ENCODE peak calls at places on chromosomes 4 and X, in five cellular contexts. One of them, this sample, is unnamed.

GRCh38 chr4:184293552-184293951 is 75.9 kb upstream of the ENPP6 start:
- DNase-seq in AG04450: no peak
- DNase-seq in GM23248: no peak
- DNase-seq in choroid plexus epithelial cell: no peak
- DNase-seq in cardiac fibroblast: peak
- DNase-seq in this sample: no peak

GRCh38 chr4:170079981-170080380 is 9.8 kb downstream of the AADAT start:
- DNase-seq in AG04450: no peak
- DNase-seq in GM23248: no peak
- DNase-seq in choroid plexus epithelial cell: peak
- DNase-seq in cardiac fibroblast: no peak
- DNase-seq in this sample: peak

GRCh38 chr4:33512397-33512796 is 2731.9 kb downstream of the ARAP2 start:
- DNase-seq in AG04450: no peak
- DNase-seq in GM23248: no peak
- DNase-seq in choroid plexus epithelial cell: no peak
- DNase-seq in cardiac fibroblast: no peak
- DNase-seq in this sample: no peak

GRCh38 chrX:97843200-97843811 is 959.6 kb downstream of the RPA4 start:
- DNase-seq in AG04450: no peak
- DNase-seq in GM23248: no peak
- DNase-seq in choroid plexus epithelial cell: no peak
- DNase-seq in cardiac fibroblast: no peak
- DNase-seq in this sample: no peak

GRCh38 chr4:2006956-2007653 is 1.7 kb downstream of the NELFA start:
- DNase-seq in AG04450: no peak
- DNase-seq in GM23248: no peak
- DNase-seq in choroid plexus epithelial cell: no peak
- DNase-seq in cardiac fibroblast: no peak
- DNase-seq in this sample: no peak

GRCh38 chr4:182339246-182339645 is 96.0 kb downstream of the TENM3 start:
- DNase-seq in AG04450: no peak
- DNase-seq in GM23248: no peak
- DNase-seq in choroid plexus epithelial cell: no peak
- DNase-seq in cardiac fibroblast: no peak
- DNase-seq in this sample: no peak

GRCh38 chrX:19628006-19628575 is 112.8 kb upstream of the MAP3K15 start:
- DNase-seq in AG04450: no peak
- DNase-seq in GM23248: peak
- DNase-seq in choroid plexus epithelial cell: no peak
- DNase-seq in cardiac fibroblast: no peak
- DNase-seq in this sample: peak

GRCh38 chr4:174192943-174193342 is 90.5 kb downstream of the FBXO8 start:
- DNase-seq in AG04450: no peak
- DNase-seq in GM23248: no peak
- DNase-seq in choroid plexus epithelial cell: no peak
- DNase-seq in cardiac fibroblast: no peak
- DNase-seq in this sample: no peak

GRCh38 chr4:118729287-118730286 is 44.4 kb downstream of the METTL14 start:
- DNase-seq in AG04450: peak
- DNase-seq in GM23248: peak
- DNase-seq in choroid plexus epithelial cell: peak
- DNase-seq in cardiac fibroblast: peak
- DNase-seq in this sample: peak

GRCh38 chrX:72021975-72022374 is 109.7 kb downstream of the RTL5 start:
- DNase-seq in AG04450: no peak
- DNase-seq in GM23248: peak
- DNase-seq in choroid plexus epithelial cell: peak
- DNase-seq in cardiac fibroblast: no peak
- DNase-seq in this sample: no peak

GRCh38 chrX:120305531-120306145 is 5.6 kb downstream of the TMEM255A start:
- DNase-seq in AG04450: no peak
- DNase-seq in GM23248: no peak
- DNase-seq in choroid plexus epithelial cell: no peak
- DNase-seq in cardiac fibroblast: no peak
- DNase-seq in this sample: no peak

GRCh38 chr4:122710434-122711308 is 21.8 kb upstream of the BBS12 start:
- DNase-seq in AG04450: no peak
- DNase-seq in GM23248: peak
- DNase-seq in choroid plexus epithelial cell: peak
- DNase-seq in cardiac fibroblast: peak
- DNase-seq in this sample: no peak

GRCh38 chrX:105564536-105564935 is 257.8 kb upstream of the NRK start:
- DNase-seq in AG04450: peak
- DNase-seq in GM23248: no peak
- DNase-seq in choroid plexus epithelial cell: peak
- DNase-seq in cardiac fibroblast: peak
- DNase-seq in this sample: peak

GRCh38 chr4:118032691-118033090 is 1.6 kb upstream of the NDST3 start:
- DNase-seq in AG04450: no peak
- DNase-seq in GM23248: no peak
- DNase-seq in choroid plexus epithelial cell: peak
- DNase-seq in cardiac fibroblast: no peak
- DNase-seq in this sample: no peak

GRCh38 chrX:84186603-84187358 is 1.2 kb downstream of the RPS6KA6 start:
- DNase-seq in AG04450: no peak
- DNase-seq in GM23248: peak
- DNase-seq in choroid plexus epithelial cell: peak
- DNase-seq in cardiac fibroblast: no peak
- DNase-seq in this sample: no peak

GRCh38 chr4:95180531-95181315 is 368.1 kb downstream of the UNC5C start:
- DNase-seq in AG04450: no peak
- DNase-seq in GM23248: no peak
- DNase-seq in choroid plexus epithelial cell: no peak
- DNase-seq in cardiac fibroblast: no peak
- DNase-seq in this sample: no peak

GRCh38 chr4:129446074-129446473 is 350.1 kb downstream of the C4orf33 start:
- DNase-seq in AG04450: no peak
- DNase-seq in GM23248: no peak
- DNase-seq in choroid plexus epithelial cell: peak
- DNase-seq in cardiac fibroblast: no peak
- DNase-seq in this sample: no peak

GRCh38 chr4:52661966-52662705 is 3.0 kb upstream of the USP46 start:
- DNase-seq in AG04450: no peak
- DNase-seq in GM23248: no peak
- DNase-seq in choroid plexus epithelial cell: no peak
- DNase-seq in cardiac fibroblast: no peak
- DNase-seq in this sample: peak

GRCh38 chr4:153520871-153521329 is 54.7 kb downstream of the TMEM131L start:
- DNase-seq in AG04450: no peak
- DNase-seq in GM23248: no peak
- DNase-seq in choroid plexus epithelial cell: no peak
- DNase-seq in cardiac fibroblast: no peak
- DNase-seq in this sample: no peak

GRCh38 chr4:15963568-15963967 is 593 bp upstream of the FGFBP2 start:
- DNase-seq in AG04450: no peak
- DNase-seq in GM23248: no peak
- DNase-seq in choroid plexus epithelial cell: no peak
- DNase-seq in cardiac fibroblast: no peak
- DNase-seq in this sample: no peak

GRCh38 chr4:19927381-19927780 is 324.3 kb upstream of the SLIT2 start:
- DNase-seq in AG04450: no peak
- DNase-seq in GM23248: peak
- DNase-seq in choroid plexus epithelial cell: peak
- DNase-seq in cardiac fibroblast: peak
- DNase-seq in this sample: no peak

GRCh38 chrX:51336584-51336983 is 4.0 kb downstream of the NUDT10 start:
- DNase-seq in AG04450: no peak
- DNase-seq in GM23248: peak
- DNase-seq in choroid plexus epithelial cell: peak
- DNase-seq in cardiac fibroblast: peak
- DNase-seq in this sample: peak

GRCh38 chr4:122073615-122074014 is 78.5 kb upstream of the BLTP1 start:
- DNase-seq in AG04450: no peak
- DNase-seq in GM23248: no peak
- DNase-seq in choroid plexus epithelial cell: no peak
- DNase-seq in cardiac fibroblast: no peak
- DNase-seq in this sample: no peak

GRCh38 chr4:26887143-26887542 is 26.5 kb downstream of the STIM2 start:
- DNase-seq in AG04450: no peak
- DNase-seq in GM23248: no peak
- DNase-seq in choroid plexus epithelial cell: no peak
- DNase-seq in cardiac fibroblast: no peak
- DNase-seq in this sample: no peak

GRCh38 chr4:26891054-26891453 is 30.4 kb downstream of the STIM2 start:
- DNase-seq in AG04450: no peak
- DNase-seq in GM23248: no peak
- DNase-seq in choroid plexus epithelial cell: no peak
- DNase-seq in cardiac fibroblast: no peak
- DNase-seq in this sample: no peak

GRCh38 chr4:26884486-26884988 is 23.9 kb downstream of the STIM2 start:
- DNase-seq in AG04450: no peak
- DNase-seq in GM23248: no peak
- DNase-seq in choroid plexus epithelial cell: no peak
- DNase-seq in cardiac fibroblast: peak
- DNase-seq in this sample: no peak

GRCh38 chr4:26887809-26888208 is 27.2 kb downstream of the STIM2 start:
- DNase-seq in AG04450: no peak
- DNase-seq in GM23248: no peak
- DNase-seq in choroid plexus epithelial cell: no peak
- DNase-seq in cardiac fibroblast: no peak
- DNase-seq in this sample: no peak

DNA sequence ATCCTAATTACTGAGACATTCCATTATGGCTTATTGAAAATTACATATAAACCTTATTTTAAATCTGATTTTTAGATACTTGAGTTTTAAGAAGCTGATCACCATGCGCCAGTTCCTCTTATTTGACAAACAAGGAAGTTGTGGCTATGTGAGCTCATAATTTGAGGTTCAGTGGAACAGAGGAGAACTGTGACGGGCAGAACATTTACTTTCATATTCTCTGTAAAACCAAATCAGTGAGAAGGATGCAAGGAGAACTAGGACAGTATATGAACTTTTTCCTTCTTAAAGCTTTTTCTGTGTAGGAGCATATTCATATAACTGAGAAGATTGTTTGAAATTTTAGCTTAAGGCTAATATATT is 25.3 kb downstream of the STIM2 start:
- DNase-seq in AG04450: no peak
- DNase-seq in GM23248: no peak
- DNase-seq in choroid plexus epithelial cell: no peak
- DNase-seq in cardiac fibroblast: no peak
- DNase-seq in this sample: no peak
- H3K4me3 ChIP-seq in AG04450: no peak
- H3K4me3 ChIP-seq in GM23248: no peak
- H3K4me3 ChIP-seq in choroid plexus epithelial cell: no peak
- H3K4me3 ChIP-seq in cardiac fibroblast: no peak
- H3K4me3 ChIP-seq in this sample: no peak

GRCh38 chrX:77622233-77622632 is 163.8 kb downstream of the ATRX start:
- DNase-seq in AG04450: no peak
- DNase-seq in GM23248: no peak
- DNase-seq in choroid plexus epithelial cell: peak
- DNase-seq in cardiac fibroblast: no peak
- DNase-seq in this sample: no peak
- H3K4me3 ChIP-seq in AG04450: no peak
- H3K4me3 ChIP-seq in GM23248: no peak
- H3K4me3 ChIP-seq in choroid plexus epithelial cell: no peak
- H3K4me3 ChIP-seq in cardiac fibroblast: no peak
- H3K4me3 ChIP-seq in this sample: no peak

DNA sequence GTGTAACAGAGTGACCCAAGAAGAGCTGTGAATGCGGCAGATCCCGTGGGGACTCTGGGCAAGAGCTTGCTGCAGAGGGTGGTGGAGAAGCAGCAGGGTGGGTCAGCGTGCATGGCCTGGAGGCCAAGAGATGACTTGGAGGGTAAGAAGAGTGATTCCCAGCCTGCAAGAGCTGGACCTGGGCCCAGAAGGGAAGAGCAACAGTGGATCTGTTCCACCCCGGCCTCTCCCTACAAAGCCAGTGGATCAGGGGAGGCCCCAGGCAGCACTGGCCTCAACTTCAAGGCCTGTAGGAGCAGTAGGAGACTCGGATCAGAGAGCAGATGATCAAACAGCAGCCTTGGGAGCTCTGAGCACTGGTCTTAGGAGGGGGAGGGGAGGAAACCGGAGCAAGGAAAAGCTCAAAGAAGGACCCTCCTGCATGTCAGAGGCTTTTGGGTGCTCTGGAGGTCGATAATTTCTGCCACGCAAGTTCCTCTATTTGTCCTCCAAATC is 7.6 kb downstream of the L1CAM start:
- DNase-seq in AG04450: no peak
- DNase-seq in GM23248: no peak
- DNase-seq in choroid plexus epithelial cell: no peak
- DNase-seq in cardiac fibroblast: no peak
- DNase-seq in this sample: no peak
- H3K4me3 ChIP-seq in AG04450: no peak
- H3K4me3 ChIP-seq in GM23248: no peak
- H3K4me3 ChIP-seq in choroid plexus epithelial cell: no peak
- H3K4me3 ChIP-seq in cardiac fibroblast: no peak
- H3K4me3 ChIP-seq in this sample: no peak

DNA sequence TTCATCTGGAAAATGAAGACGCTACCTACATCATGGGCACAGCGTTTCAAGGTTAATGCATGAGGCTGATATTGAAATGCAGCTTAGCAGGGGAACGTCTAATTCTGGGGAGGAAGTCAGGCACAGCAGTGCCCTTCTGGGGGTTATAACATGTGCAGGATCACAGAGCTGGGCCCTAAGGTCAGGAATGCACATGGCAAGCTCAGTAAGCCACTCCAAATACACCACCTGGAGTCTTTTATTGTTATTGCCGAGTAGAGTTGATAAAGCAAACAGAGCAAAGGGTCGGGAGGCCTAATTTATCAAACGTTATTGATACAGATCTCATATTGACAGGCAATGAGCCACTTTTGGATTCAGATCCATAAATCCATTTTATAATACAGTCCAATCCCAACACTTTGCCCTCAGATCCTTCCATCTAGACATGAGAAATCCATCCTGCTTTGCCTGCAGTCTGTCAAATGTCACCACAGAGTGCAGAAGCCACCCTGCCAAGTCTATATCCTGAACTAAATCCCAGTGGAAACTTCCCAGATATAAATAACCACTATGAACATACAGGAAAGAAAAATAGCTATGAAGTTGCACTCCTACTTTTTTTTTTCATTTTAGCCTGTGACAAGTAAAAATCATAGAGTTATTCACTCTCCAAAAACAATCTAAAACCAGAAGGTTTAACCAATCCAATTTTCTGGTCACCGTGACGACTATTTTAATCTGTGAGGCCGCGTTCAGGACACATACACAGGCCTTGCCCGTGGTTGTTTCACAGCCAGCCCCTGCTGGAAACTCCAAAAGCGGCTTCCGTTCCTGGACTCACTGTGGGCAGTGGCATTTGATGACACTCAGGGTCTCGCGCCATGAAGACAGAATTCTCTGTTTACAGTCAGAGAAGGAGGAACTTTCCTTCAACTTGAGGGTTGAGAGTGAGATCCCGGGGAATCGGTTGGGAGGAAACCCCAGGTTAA is 335.4 kb downstream of the DHX15 start:
- DNase-seq in AG04450: no peak
- DNase-seq in GM23248: no peak
- DNase-seq in choroid plexus epithelial cell: no peak
- DNase-seq in cardiac fibroblast: peak
- DNase-seq in this sample: no peak
- H3K4me3 ChIP-seq in AG04450: no peak
- H3K4me3 ChIP-seq in GM23248: no peak
- H3K4me3 ChIP-seq in choroid plexus epithelial cell: no peak
- H3K4me3 ChIP-seq in cardiac fibroblast: no peak
- H3K4me3 ChIP-seq in this sample: no peak